ENCODE peak calls at places on chromosome 5, in four cellular contexts. I is HCT116, X is lower leg skin, P is right cardiac atrium. Z is an unnamed sample.

GRCh38 chr5:94778712-94779111 is 160.2 kb downstream of the SLF1 start:
- DNase-seq in I (no peak), X (no peak), P (no peak), Z (no peak)

GRCh38 chr5:78288246-78288645 is 6.3 kb downstream of the AP3B1 start:
- DNase-seq in I (no peak), X (no peak), P (no peak), Z (no peak)

GRCh38 chr5:115810776-115811175 is 5.7 kb downstream of the CDO1 start:
- DNase-seq in I (no peak), X (no peak), P (no peak), Z (no peak)

GRCh38 chr5:172644229-172644628 is 3.2 kb downstream of the NEURL1B start:
- DNase-seq in I (no peak), X (no peak), P (no peak), Z (no peak)

GRCh38 chr5:140634103-140634502 is 1.1 kb upstream of the CD14 start:
- DNase-seq in I (no peak), X (no peak), P (no peak), Z (no peak)

GRCh38 chr5:164809831-164810230 is 1304.4 kb downstream of the MAT2B start:
- DNase-seq in I (no peak), X (no peak), P (no peak), Z (no peak)

GRCh38 chr5:142308358-142308757 is 16.5 kb downstream of the SPRY4 start:
- DNase-seq in I (no peak), X (no peak), P (no peak), Z (no peak)

GRCh38 chr5:1875843-1876671 is 6.7 kb downstream of the IRX4 start:
- DNase-seq in I (no peak), X (no peak), P (peak), Z (no peak)

GRCh38 chr5:60943624-60944023 is 1.2 kb downstream of the ERCC8 start:
- DNase-seq in I (no peak), X (no peak), P (no peak), Z (no peak)
- H3K4me3 ChIP-seq in I (peak), X (no peak), P (peak), Z (peak)

GRCh38 chr5:39238366-39239105 is 19.2 kb upstream of the FYB1 start:
- DNase-seq in I (no peak), X (no peak), P (no peak), Z (no peak)
- H3K4me3 ChIP-seq in I (no peak), X (no peak), P (no peak), Z (no peak)

GRCh38 chr5:17918373-17919104 is 284.3 kb downstream of the TAF11L14 start:
- DNase-seq in I (no peak), X (no peak), P (no peak), Z (no peak)
- H3K4me3 ChIP-seq in I (no peak), X (no peak), P (no peak), Z (no peak)

GRCh38 chr5:42812620-42813019 is 928 bp upstream of the SELENOP start:
- DNase-seq in I (no peak), X (no peak), P (no peak), Z (no peak)
- H3K4me3 ChIP-seq in I (no peak), X (no peak), P (no peak), Z (no peak)

GRCh38 chr5:73448451-73449136 is at the start of gene FOXD1:
- DNase-seq in I (peak), X (peak), P (peak), Z (no peak)

GRCh38 chr5:73445708-73446630 is 2.6 kb downstream of the FOXD1 start:
- DNase-seq in I (no peak), X (no peak), P (no peak), Z (no peak)

GRCh38 chr5:73448072-73448432 is 525 bp downstream of the FOXD1 start:
- DNase-seq in I (no peak), X (no peak), P (peak), Z (no peak)

GRCh38 chr5:73447234-73448071 is 1.1 kb downstream of the FOXD1 start:
- DNase-seq in I (no peak), X (no peak), P (peak), Z (no peak)

DNA sequence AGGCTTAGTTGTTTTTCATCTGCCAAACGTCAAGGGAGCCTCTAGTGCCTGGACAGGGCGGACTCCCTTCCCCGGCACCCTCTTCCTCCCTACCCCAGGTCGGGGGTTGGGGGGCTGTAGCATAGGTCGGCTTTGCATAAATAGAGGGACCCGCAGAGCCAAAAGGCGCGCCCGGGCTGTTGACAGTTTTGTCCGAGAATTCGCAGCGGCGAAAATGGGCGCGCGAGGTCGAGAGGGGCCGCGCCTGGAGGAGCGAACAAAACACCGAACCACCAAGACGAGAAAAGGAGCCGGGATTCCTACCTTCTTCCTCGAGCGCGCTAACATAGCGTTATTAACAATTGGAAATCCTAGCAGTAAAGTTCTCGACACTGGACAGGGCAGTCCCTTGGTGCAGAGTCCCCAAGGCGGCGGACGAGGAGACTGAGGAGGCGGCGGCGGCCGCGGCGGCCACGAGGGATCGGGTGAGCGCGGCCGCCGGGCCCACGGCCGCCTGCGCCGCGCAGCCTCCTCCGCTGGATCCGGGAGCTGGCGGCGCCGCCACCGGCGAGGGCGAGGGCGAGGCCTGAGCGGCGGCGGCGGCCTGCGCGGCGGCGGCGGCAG is 1.8 kb downstream of the FOXD1 start:
- DNase-seq in I (no peak), X (no peak), P (no peak), Z (no peak)
- H3K4me3 ChIP-seq in I (peak), X (no peak), P (peak), Z (peak)

DNA sequence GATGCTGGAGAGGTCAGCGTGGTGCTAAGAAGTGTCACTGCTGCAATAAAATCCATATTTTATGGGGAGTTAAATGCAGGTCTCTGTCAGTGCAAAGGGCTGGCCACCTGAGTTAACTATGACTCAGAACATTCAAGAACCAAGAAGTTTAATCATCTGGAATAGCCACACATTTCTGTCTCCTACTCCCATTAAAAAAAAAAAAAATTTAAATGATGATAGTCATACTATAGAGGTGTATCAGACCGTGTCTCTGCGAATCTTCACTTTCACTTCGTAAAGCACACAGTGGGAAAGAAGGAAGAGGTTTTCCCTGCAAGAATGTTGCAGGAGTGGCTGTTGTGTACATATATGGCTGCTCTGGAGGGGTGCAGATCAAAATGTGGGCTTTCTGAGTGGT is 1.4 kb downstream of the CDH6 start:
- DNase-seq in I (no peak), X (no peak), P (no peak), Z (no peak)
- H3K4me3 ChIP-seq in I (no peak), X (no peak), P (peak), Z (peak)

Z was measured in LNCaP clone FGC.